ENCODE peak calls at places on chromosomes 16 and 17, in five cellular contexts. D is neural progenitor cell, Q is GM23248, A is hepatocyte, N is PC-3. U is an unnamed sample. For H3K4me1, the result is how much of the 10 kb centered on the place peaks cover.

GRCh38 chr16:83602797-83603735 is 204.7 kb upstream of the HSBP1 start:
- DNase-seq in A (no peak), N (no peak), Q (no peak), D (no peak), U (no peak)

GRCh38 chr16:78321611-78322010 is 222.2 kb downstream of the WWOX start:
- DNase-seq in D (no peak), A (no peak), N (no peak), Q (no peak), U (no peak)

GRCh38 chr17:20313891-20314290 is 153.4 kb downstream of the LGALS9B start:
- DNase-seq in Q (no peak), A (no peak), N (no peak), D (no peak), U (no peak)

GRCh38 chr16:1960665-1961630 is 1.6 kb downstream of the NDUFB10 start:
- DNase-seq in Q (peak), A (no peak), N (peak), D (peak), U (peak)

GRCh38 chr17:78774456-78774855 is 7.6 kb downstream of the CYTH1 start:
- DNase-seq in D (no peak), N (no peak), A (no peak), Q (peak), U (peak)

GRCh38 chr17:3020381-3020780 is 43.0 kb downstream of the OR1D5 start:
- DNase-seq in D (no peak), A (no peak), N (no peak), Q (no peak), U (no peak)

GRCh38 chr17:81553616-81554181 is 1.5 kb upstream of the FAAP100 start:
- DNase-seq in A (peak), D (no peak), Q (peak), N (peak), U (no peak)

GRCh38 chr16:29662729-29663019 is 373 bp upstream of the SPN start:
- DNase-seq in N (no peak), A (no peak), Q (no peak), D (no peak), U (peak)

GRCh38 chr17:50304781-50305404 is 30.6 kb downstream of the TMEM92 start:
- DNase-seq in N (no peak), Q (peak), D (peak), A (no peak), U (no peak)

GRCh38 chr16:80369559-80369958 is 171.2 kb upstream of the DYNLRB2 start:
- DNase-seq in D (peak), Q (peak), A (peak), N (peak), U (no peak)

GRCh38 chr17:41656249-41657023 is 32.1 kb upstream of the KRT17 start:
- DNase-seq in A (no peak), D (no peak), Q (no peak), N (no peak), U (no peak)

DNA sequence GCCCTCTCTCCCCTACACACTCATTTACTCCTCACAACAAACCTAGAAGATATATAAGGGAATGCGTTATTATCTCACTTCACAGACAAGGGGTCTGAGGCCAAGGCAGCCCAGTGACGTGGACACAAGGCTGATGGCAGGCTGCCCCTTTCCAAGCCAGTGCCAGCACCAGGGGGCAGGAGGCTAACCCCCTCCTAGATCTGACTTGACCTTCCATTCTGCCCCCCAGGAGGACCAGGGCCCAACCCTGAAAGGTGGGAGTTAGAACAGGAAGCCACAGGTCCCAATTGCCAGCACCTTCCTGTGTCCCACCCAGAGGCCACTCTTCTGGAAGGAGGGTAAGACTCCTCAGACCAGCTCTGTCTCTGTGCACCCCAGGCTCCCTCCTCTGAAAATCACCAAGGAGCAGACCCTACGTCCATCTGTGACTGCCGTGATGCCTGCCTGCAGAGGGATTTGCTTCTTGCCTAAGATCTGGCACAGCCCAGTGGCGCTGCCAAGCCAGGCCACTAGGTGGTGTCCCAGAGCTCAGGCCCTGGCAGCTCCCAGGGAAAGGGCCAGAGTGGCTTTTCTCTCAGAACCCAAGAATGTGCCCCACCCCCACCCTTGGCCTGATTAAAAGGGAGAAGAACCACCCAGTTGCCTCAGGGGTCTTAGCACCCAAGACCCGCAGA is 42.4 kb upstream of the MRPS23 start:
- DNase-seq in Q (peak), N (peak), A (peak), D (peak), U (peak)
- H3K4me1 ChIP-seq in Q (half or more), N (half or more), A (under half), D (under half), U (under half)

GRCh38 chr16:64957246-64957645 is 164.6 kb downstream of the CDH11 start:
- DNase-seq in Q (no peak), N (no peak), D (no peak), A (no peak), U (no peak)

GRCh38 chr16:64964126-64964540 is 157.7 kb downstream of the CDH11 start:
- DNase-seq in Q (peak), N (peak), D (no peak), A (no peak), U (no peak)

DNA sequence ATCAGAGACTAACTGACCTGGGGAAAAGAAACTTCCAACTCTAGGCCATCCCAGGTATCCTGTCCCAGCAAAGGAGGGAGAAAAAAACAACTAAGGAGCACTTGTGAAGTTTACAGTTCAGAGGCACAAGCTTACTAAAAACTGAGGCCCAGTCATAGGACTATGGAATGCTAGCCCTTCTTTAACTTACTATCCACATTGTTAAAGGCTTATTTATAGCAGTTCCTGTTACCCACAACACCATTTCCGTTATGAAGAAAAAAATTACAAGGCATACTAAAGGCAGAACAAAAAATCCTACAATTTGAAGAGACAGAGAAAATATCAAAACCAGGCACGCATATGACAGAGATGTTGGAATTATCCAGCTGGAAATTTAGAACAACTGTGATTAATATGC is 159.1 kb downstream of the CDH11 start:
- DNase-seq in D (no peak), A (no peak), Q (no peak), N (no peak), U (no peak)
- H2AFZ ChIP-seq in D (no peak), A (no peak), Q (no peak), N (no peak), U (no peak)

DNA sequence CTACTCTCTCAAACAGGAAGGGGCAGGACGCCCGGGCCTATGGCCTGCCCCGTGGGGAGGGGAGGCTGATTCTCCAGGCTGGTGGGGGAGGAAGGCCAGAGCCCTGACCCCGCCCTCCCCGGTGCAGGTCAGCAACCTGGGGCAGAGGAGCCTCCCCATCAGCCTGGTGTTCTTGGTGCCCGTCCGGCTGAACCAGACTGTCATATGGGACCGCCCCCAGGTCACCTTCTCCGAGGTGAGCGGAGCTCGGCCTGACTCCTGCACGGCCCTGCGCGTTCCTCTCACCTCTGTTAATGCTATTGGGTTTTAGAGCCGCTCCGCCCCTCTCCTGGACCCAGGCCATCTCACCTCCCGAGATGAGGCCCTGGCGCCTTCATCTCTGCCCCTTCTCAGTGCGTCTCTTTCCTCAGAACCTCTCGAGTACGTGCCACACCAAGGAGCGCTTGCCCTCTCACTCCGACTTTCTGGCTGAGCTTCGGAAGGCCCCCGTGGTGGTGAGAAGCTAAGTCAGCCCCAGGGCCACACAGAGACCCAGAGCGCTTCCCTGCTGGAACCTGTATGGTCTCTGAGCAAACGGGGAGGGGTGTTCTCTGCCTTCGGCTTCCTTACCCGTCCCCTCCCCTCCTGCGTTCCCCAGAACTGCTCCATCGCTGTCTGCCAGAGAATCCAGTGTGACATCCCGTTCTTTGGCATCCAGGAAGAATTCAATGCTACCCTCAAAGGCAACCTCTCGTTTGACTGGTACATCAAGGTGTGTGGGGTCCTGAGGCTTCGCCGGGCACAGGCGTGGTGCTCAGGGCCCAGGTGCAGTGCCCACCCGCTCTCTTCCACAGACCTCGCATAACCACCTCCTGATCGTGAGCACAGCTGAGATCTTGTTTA is 25.1 kb upstream of the ITGAX start:
- DNase-seq in A (no peak), D (no peak), Q (no peak), N (no peak), U (no peak)
- TF ChIP-seq EZH2phosphoT487 in A (no peak), D (no peak), Q (no peak), N (no peak), U (no peak)

DNA sequence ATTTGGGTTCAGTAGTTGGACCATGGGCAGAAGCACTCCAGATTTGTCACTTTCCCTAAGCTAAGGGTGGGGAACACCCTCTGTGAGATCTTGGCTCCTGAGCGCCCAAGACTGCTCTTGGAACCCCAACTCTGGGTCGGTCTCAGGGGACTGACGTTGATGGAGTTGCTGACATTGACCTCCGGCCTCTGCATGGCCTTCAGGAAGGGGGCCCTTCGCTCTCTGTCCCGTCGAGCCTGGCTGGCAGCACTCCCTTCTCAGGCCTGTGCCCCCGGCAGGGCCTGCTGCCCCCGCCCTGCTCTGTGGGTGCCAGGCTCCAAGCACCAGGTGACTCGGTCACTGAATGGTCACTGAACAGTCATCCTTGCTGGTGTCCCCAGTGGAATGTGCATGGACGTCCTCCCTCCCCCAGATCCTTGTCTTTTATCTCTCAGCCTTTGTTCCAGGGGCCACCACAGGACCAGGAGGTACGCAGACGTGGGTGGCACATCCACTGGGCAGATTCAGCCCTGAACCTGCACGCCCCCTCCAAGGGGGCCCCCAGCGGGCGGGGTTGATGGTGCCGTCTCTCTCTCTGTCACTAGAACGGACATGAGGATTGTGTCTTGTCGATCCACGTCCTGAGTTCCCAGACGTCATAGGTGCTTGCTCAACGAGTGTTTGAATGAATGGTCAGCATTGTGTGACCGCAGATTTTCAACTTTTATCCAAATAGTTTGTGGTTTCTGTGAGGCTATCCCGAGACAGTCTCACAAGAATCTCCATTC is 314.5 kb downstream of the SEC14L1 start:
- DNase-seq in N (no peak), A (no peak), D (no peak), Q (no peak), U (peak)
- H3K4me1 ChIP-seq in N (under half), A (half or more), D (under half), Q (under half), U (half or more)